ENCODE peak calls at places on chromosome 7, in ten cellular contexts. A is heart left ventricle, B is hepatocyte, C is IMR-90, G is HFFc6, E is AG10803, K is GM23338, L is transverse colon, R is left ventricle myocardium inferior, W is uterus. F is an unnamed sample.

GRCh38 chr7:23074443-23075244 is 30.9 kb upstream of the KLHL7 start:
- DNase-seq in A (no peak), B (peak), C (peak), G (no peak), E (no peak), K (no peak), L (no peak), R (no peak), W (no peak), F (peak)

GRCh38 chr7:41977165-41977651 is 259.8 kb downstream of the GLI3 start:
- DNase-seq in A (no peak), B (peak), C (peak), G (peak), E (peak), K (peak), L (no peak), R (no peak), W (no peak), F (peak)

GRCh38 chr7:128112018-128112780 is 81.0 kb upstream of the LRRC4 start:
- DNase-seq in A (no peak), B (no peak), C (no peak), G (no peak), E (no peak), K (no peak), L (no peak), R (no peak), W (no peak), F (no peak)

GRCh38 chr7:107838816-107839584 is 36.0 kb upstream of the SLC26A3 start:
- DNase-seq in A (no peak), B (no peak), C (no peak), G (no peak), E (no peak), K (no peak), L (no peak), R (no peak), W (no peak), F (no peak)

GRCh38 chr7:66359656-66360211 is 154.6 kb downstream of the TPST1 start:
- DNase-seq in A (no peak), B (no peak), C (no peak), G (no peak), E (peak), K (no peak), L (no peak), R (no peak), W (peak), F (no peak)

GRCh38 chr7:129959480-129960332 is 6.9 kb upstream of the UBE2H start:
- DNase-seq in A (no peak), B (no peak), C (no peak), G (no peak), E (no peak), K (no peak), L (no peak), R (no peak), W (no peak), F (no peak)

GRCh38 chr7:76327610-76328009 is 25.1 kb downstream of the HSPB1 start:
- DNase-seq in A (no peak), B (no peak), C (no peak), G (no peak), E (no peak), K (no peak), L (no peak), R (no peak), W (no peak), F (no peak)

GRCh38 chr7:13240349-13240748 is 552.9 kb downstream of the ARL4A start:
- DNase-seq in A (no peak), B (peak), C (peak), G (peak), E (peak), K (peak), L (no peak), R (no peak), W (no peak), F (peak)

GRCh38 chr7:25495342-25495855 is 267.1 kb upstream of the NPVF start:
- DNase-seq in A (peak), B (peak), C (no peak), G (no peak), E (no peak), K (no peak), L (no peak), R (peak), W (peak), F (no peak)

GRCh38 chr7:97771576-97771975 is 39.7 kb downstream of the TAC1 start:
- DNase-seq in A (no peak), B (no peak), C (no peak), G (no peak), E (no peak), K (no peak), L (peak), R (no peak), W (no peak), F (no peak)

GRCh38 chr7:139011373-139011772 is 24.5 kb downstream of the ZC3HAV1L start:
- DNase-seq in A (no peak), B (no peak), C (no peak), G (no peak), E (no peak), K (no peak), L (no peak), R (no peak), W (no peak), F (no peak)

GRCh38 chr7:6438427-6438826 is 9.3 kb downstream of the DAGLB start:
- DNase-seq in A (no peak), B (no peak), C (no peak), G (no peak), E (no peak), K (no peak), L (no peak), R (no peak), W (no peak), F (no peak)

GRCh38 chr7:131115340-131115739 is 212.3 kb upstream of the MKLN1 start:
- DNase-seq in A (no peak), B (no peak), C (no peak), G (no peak), E (no peak), K (no peak), L (no peak), R (no peak), W (no peak), F (no peak)

GRCh38 chr7:40583653-40584424 is 449.0 kb downstream of the SUGCT start:
- DNase-seq in A (no peak), B (no peak), C (no peak), G (no peak), E (peak), K (no peak), L (no peak), R (no peak), W (no peak), F (no peak)

GRCh38 chr7:94396044-94396443 is 1.3 kb downstream of the COL1A2 start:
- DNase-seq in A (no peak), B (peak), C (peak), G (peak), E (peak), K (no peak), L (no peak), R (no peak), W (no peak), F (peak)

GRCh38 chr7:130210181-130210935 is 2.7 kb downstream of the SSMEM1 start:
- DNase-seq in A (no peak), B (no peak), C (peak), G (peak), E (peak), K (no peak), L (no peak), R (no peak), W (no peak), F (peak)

GRCh38 chr7:78601728-78602127 is 803.2 kb downstream of the PHTF2 start:
- DNase-seq in A (no peak), B (no peak), C (peak), G (no peak), E (peak), K (no peak), L (no peak), R (no peak), W (no peak), F (no peak)

GRCh38 chr7:106629521-106629920 is 31.4 kb downstream of the CCDC71L start:
- DNase-seq in A (no peak), B (no peak), C (peak), G (peak), E (peak), K (no peak), L (no peak), R (no peak), W (no peak), F (peak)

GRCh38 chr7:141145630-141145982 is 71.7 kb downstream of the TMEM178B start:
- DNase-seq in A (no peak), B (no peak), C (no peak), G (peak), E (peak), K (no peak), L (no peak), R (no peak), W (no peak), F (no peak)

GRCh38 chr7:130296221-130296951 is 3.4 kb downstream of the CPA4 start:
- DNase-seq in A (no peak), B (no peak), C (no peak), G (peak), E (peak), K (no peak), L (no peak), R (no peak), W (no peak), F (no peak)

GRCh38 chr7:129950191-129950940 is 2.4 kb downstream of the UBE2H start:
- DNase-seq in A (no peak), B (no peak), C (no peak), G (no peak), E (peak), K (peak), L (no peak), R (no peak), W (no peak), F (peak)

GRCh38 chr7:18421297-18422004 is 74.1 kb upstream of the HDAC9 start:
- DNase-seq in A (no peak), B (no peak), C (no peak), G (no peak), E (peak), K (no peak), L (no peak), R (no peak), W (no peak), F (no peak)

GRCh38 chr7:76430836-76431235 is 6.1 kb downstream of the ZP3 start:
- DNase-seq in A (peak), B (no peak), C (no peak), G (no peak), E (no peak), K (no peak), L (no peak), R (no peak), W (no peak), F (no peak)

GRCh38 chr7:92693519-92693918 is 103.3 kb upstream of the FAM133B start:
- DNase-seq in A (no peak), B (no peak), C (no peak), G (no peak), E (no peak), K (no peak), L (no peak), R (no peak), W (no peak), F (no peak)

GRCh38 chr7:37265876-37266275 is 182.8 kb downstream of the ELMO1 start:
- DNase-seq in A (no peak), B (no peak), C (no peak), G (no peak), E (no peak), K (no peak), L (no peak), R (no peak), W (no peak), F (no peak)

GRCh38 chr7:51026341-51026740 is 243.6 kb upstream of the GRB10 start:
- DNase-seq in A (no peak), B (no peak), C (no peak), G (no peak), E (no peak), K (no peak), L (no peak), R (no peak), W (no peak), F (no peak)

GRCh38 chr7:157077986-157078644 is 60.6 kb upstream of the UBE3C start:
- DNase-seq in A (no peak), B (peak), C (no peak), G (no peak), E (peak), K (peak), L (no peak), R (no peak), W (no peak), F (no peak)

GRCh38 chr7:922334-923107 is 32.0 kb downstream of the ADAP1 start:
- DNase-seq in A (peak), B (no peak), C (no peak), G (no peak), E (no peak), K (no peak), L (peak), R (no peak), W (peak), F (no peak)

GRCh38 chr7:73387221-73387828 is 46.3 kb upstream of the FZD9 start:
- DNase-seq in A (no peak), B (no peak), C (no peak), G (no peak), E (no peak), K (no peak), L (no peak), R (no peak), W (no peak), F (no peak)
- TF ChIP-seq CTCF in A (no peak), B (no peak), C (no peak), G (no peak), E (no peak), K (no peak), L (no peak), R (no peak), W (no peak), F (no peak)

GRCh38 chr7:55179897-55180682 is 161.3 kb downstream of the EGFR start:
- DNase-seq in A (no peak), B (no peak), C (no peak), G (no peak), E (no peak), K (no peak), L (no peak), R (no peak), W (no peak), F (peak)

GRCh38 chr7:55181774-55182173 is 163.0 kb downstream of the EGFR start:
- DNase-seq in A (no peak), B (peak), C (no peak), G (no peak), E (no peak), K (no peak), L (no peak), R (no peak), W (no peak), F (no peak)

GRCh38 chr7:55178863-55179773 is 160.3 kb downstream of the EGFR start:
- DNase-seq in A (no peak), B (peak), C (no peak), G (no peak), E (no peak), K (no peak), L (no peak), R (no peak), W (no peak), F (no peak)

GRCh38 chr7:55178292-55178862 is 159.6 kb downstream of the EGFR start:
- DNase-seq in A (no peak), B (no peak), C (no peak), G (no peak), E (no peak), K (no peak), L (no peak), R (no peak), W (no peak), F (no peak)

DNA sequence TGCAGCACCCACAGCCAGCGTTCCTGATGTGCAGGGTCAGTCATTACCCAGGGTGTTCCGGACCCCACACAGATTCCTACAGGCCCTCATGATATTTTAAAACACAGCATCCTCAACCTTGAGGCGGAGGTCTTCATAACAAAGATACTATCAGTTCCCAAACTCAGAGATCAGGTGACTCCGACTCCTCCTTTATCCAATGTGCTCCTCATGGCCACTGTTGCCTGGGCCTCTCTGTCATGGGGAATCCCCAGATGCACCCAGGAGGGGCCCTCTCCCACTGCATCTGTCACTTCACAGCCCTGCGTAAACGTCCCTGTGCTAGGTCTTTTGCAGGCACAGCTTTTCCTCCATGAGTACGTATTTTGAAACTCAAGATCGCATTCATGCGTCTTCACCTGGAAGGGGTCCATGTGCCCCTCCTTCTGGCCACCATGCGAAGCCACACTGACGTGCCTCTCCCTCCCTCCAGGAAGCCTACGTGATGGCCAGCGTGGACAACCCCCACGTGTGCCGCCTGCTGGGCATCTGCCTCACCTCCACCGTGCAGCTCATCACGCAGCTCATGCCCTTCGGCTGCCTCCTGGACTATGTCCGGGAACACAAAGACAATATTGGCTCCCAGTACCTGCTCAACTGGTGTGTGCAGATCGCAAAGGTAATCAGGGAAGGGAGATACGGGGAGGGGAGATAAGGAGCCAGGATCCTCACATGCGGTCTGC is 162.2 kb downstream of the EGFR start:
- DNase-seq in A (no peak), B (peak), C (no peak), G (no peak), E (no peak), K (no peak), L (peak), R (no peak), W (no peak), F (no peak)
- TF ChIP-seq CTCF in A (no peak), B (peak), C (no peak), G (no peak), E (no peak), K (no peak), L (peak), R (no peak), W (no peak), F (no peak)

DNA sequence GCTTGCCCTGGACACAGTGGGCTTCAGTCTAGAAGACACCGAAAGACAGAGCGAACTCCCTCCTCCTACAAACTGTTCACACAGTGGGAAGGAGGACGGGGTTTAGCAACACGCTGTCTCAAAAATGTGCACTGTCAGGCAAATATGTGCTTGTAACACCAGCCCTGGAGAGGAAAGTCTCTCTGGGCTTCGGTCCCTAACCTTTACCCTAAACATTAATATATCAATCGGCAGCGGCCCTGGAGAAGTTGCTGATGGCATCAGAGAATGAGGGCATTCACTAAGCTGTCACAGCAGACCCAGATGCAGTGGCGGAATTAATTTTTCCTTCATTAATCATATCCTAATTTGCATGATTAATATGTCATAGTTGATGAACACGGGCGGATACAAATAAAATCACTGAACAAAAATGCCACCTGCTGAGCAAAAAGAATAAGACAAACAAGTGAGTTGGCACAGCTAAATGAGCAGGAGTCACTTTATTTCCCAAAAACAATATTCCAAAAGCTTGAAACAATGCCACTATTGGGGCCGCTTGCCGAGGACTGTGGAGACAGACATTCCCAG is 45.2 kb upstream of the INSIG1 start:
- DNase-seq in A (no peak), B (no peak), C (peak), G (no peak), E (peak), K (no peak), L (no peak), R (no peak), W (no peak), F (no peak)
- TF ChIP-seq CTCF in A (no peak), B (no peak), C (no peak), G (no peak), E (peak), K (no peak), L (no peak), R (no peak), W (no peak), F (no peak)

GRCh38 chr7:146768941-146769340 is 652.3 kb downstream of the CNTNAP2 start:
- DNase-seq in A (no peak), B (no peak), C (no peak), G (no peak), E (no peak), K (no peak), L (no peak), R (no peak), W (no peak), F (no peak)

GRCh38 chr7:146773506-146773905 is 656.9 kb downstream of the CNTNAP2 start:
- DNase-seq in A (no peak), B (no peak), C (no peak), G (no peak), E (no peak), K (no peak), L (no peak), R (no peak), W (no peak), F (peak)

DNA sequence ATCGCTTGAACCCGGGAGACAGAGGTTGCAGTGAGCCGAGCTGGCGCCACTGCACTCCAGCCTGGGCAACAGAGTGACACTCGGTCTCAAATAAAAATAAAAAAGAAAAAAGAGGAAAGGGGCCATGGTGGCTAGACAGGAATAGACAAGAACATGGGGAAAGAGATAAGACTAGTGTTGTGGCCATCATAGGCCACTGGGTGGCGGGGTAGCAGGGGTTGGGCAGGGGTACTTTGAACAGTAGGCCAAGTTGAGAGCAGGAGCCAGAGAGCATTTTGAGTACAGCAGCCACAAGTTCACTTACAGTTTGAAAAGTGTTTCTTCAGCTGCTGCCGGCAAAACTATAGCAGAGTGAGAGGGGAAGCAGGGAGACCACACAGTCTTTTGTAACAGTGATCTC is 656.0 kb downstream of the CNTNAP2 start:
- DNase-seq in A (no peak), B (peak), C (no peak), G (no peak), E (no peak), K (peak), L (no peak), R (no peak), W (no peak), F (no peak)
- TF ChIP-seq CTCF in A (no peak), B (peak), C (no peak), G (no peak), E (no peak), K (peak), L (no peak), R (no peak), W (no peak), F (no peak)

DNA sequence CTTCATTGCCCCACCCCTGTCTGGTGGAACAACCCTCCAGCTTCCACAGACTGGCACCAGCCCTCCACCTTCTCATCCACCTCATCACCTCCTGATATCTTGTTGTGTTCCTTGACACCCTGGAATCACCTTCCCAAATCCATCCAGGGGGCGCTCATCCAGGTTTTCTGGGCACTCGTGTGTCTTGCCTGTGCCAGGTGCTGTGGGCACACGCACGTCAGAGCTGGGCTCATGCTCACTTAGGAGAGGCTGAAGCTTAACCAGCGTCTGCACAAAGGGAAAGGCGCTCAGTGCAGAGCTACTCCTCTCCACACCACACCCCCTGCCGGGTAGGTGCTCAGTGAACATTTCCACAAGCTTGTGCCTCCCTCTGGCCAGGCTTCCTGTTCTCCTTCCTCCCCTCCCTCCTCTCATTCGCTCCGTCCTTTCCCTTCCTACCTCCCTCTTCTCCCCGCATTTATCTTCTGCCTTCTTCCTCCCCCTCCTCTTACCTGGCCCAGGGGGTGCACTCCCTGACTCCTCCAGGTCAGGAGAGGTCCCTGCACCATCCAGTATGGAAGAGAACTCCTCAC is 4.8 kb downstream of the ADCYAP1R1 start:
- DNase-seq in A (no peak), B (no peak), C (no peak), G (no peak), E (no peak), K (peak), L (no peak), R (no peak), W (no peak), F (no peak)
- TF ChIP-seq CTCF in A (no peak), B (no peak), C (no peak), G (no peak), E (no peak), K (peak), L (no peak), R (no peak), W (no peak), F (no peak)

F was measured in astrocyte of the spinal cord.